ENCODE peak calls at places on chromosomes 3 and 15, in six cellular contexts. R, B, X, L, K and A are unnamed samples. For H3K4me1, the result is how much of the 10 kb centered on the place peaks cover.

GRCh38 chr15:58147151-58147550 is 9.0 kb downstream of the AQP9 start:
- DNase-seq in B (no peak), X (no peak), K (no peak), R (no peak), L (no peak), A (no peak)

GRCh38 chr3:14803981-14804834 is 14.6 kb upstream of the FGD5 start:
- DNase-seq in X (no peak), L (no peak), B (no peak), R (peak), K (peak), A (no peak)

GRCh38 chr3:45553469-45553974 is 41.0 kb upstream of the LIMD1 start:
- DNase-seq in B (no peak), X (peak), L (no peak), K (peak), R (peak), A (peak)

GRCh38 chr3:145903472-145904013 is 257.4 kb downstream of the PLOD2 start:
- DNase-seq in K (no peak), R (no peak), X (no peak), B (no peak), L (no peak), A (no peak)

GRCh38 chr15:72968531-72968922 is 83.7 kb upstream of the NEO1 start:
- DNase-seq in R (no peak), B (no peak), L (no peak), K (no peak), X (peak), A (no peak)

GRCh38 chr3:46276497-46277099 is 34.3 kb downstream of the CCR3 start:
- DNase-seq in R (peak), K (peak), X (peak), L (peak), B (peak), A (peak)

GRCh38 chr3:141331370-141332318 is 36.7 kb upstream of the ZBTB38 start:
- DNase-seq in R (peak), K (peak), B (no peak), L (peak), X (peak), A (peak)

GRCh38 chr3:73409405-73409804 is 215.3 kb downstream of the PDZRN3 start:
- DNase-seq in R (no peak), L (no peak), B (no peak), X (no peak), K (no peak), A (no peak)

GRCh38 chr3:136856665-136857064 is 5.3 kb upstream of the NCK1 start:
- DNase-seq in R (no peak), K (no peak), B (no peak), X (no peak), L (no peak), A (no peak)

GRCh38 chr3:47261301-47261700 is 21.3 kb downstream of the KIF9 start:
- DNase-seq in K (no peak), X (no peak), L (no peak), B (no peak), R (no peak), A (no peak)

GRCh38 chr3:131260525-131260924 is 121.0 kb upstream of the NUDT16 start:
- DNase-seq in X (no peak), L (no peak), B (no peak), K (no peak), R (no peak), A (no peak)

GRCh38 chr3:186361612-186362408 is at the start of gene DGKG:
- DNase-seq in K (peak), B (no peak), X (peak), R (peak), L (no peak), A (no peak)

GRCh38 chr3:183764854-183765731 is 60.3 kb downstream of the MAP6D1 start:
- DNase-seq in X (no peak), K (no peak), B (no peak), L (no peak), R (no peak), A (no peak)

GRCh38 chr15:20294651-20295237 is 246.9 kb downstream of the GOLGA6L6 start:
- DNase-seq in X (no peak), K (no peak), B (no peak), R (no peak), L (no peak), A (no peak)

GRCh38 chr15:37695719-37696118 is 238.7 kb upstream of the TMCO5A start:
- DNase-seq in R (no peak), X (no peak), B (no peak), K (no peak), L (no peak), A (no peak)

GRCh38 chr3:29245441-29245840 is 35.4 kb upstream of the RBMS3 start:
- DNase-seq in K (no peak), R (no peak), L (no peak), X (no peak), B (no peak), A (no peak)

GRCh38 chr3:187183903-187184302 is 13.4 kb upstream of the RTP1 start:
- DNase-seq in X (no peak), L (no peak), B (no peak), R (no peak), K (no peak), A (no peak)

GRCh38 chr15:33009603-33010002 is 184.9 kb downstream of the FMN1 start:
- DNase-seq in X (no peak), B (no peak), R (no peak), K (no peak), L (no peak), A (no peak)
- H3K4me1 ChIP-seq in X (under half), B (under half), R (under half), K (under half), L (under half), A (under half)

GRCh38 chr15:66359740-66360139 is 3.3 kb upstream of the TIPIN start:
- DNase-seq in K (no peak), L (peak), R (no peak), X (no peak), B (no peak), A (no peak)
- H3K27ac ChIP-seq in K (no peak), L (peak), R (no peak), X (no peak), B (no peak), A (no peak)

GRCh38 chr15:51846066-51846462 is 16.6 kb downstream of the TMOD3 start:
- DNase-seq in X (no peak), K (no peak), L (no peak), R (no peak), B (no peak), A (no peak)

GRCh38 chr15:51842852-51843737 is 13.6 kb downstream of the TMOD3 start:
- DNase-seq in L (peak), X (no peak), R (no peak), B (no peak), K (no peak), A (no peak)

GRCh38 chr15:51844747-51845426 is 15.4 kb downstream of the TMOD3 start:
- DNase-seq in B (no peak), R (no peak), K (no peak), X (no peak), L (no peak), A (no peak)

GRCh38 chr15:51841401-51842040 is 12.1 kb downstream of the TMOD3 start:
- DNase-seq in L (no peak), R (no peak), B (no peak), K (no peak), X (no peak), A (no peak)

GRCh38 chr15:51842265-51842664 is 12.8 kb downstream of the TMOD3 start:
- DNase-seq in B (no peak), L (no peak), R (no peak), K (no peak), X (no peak), A (no peak)
- H3K4me1 ChIP-seq in B (under half), L (half or more), R (half or more), K (half or more), X (half or more), A (under half)

GRCh38 chr3:69272537-69272936 is 113.4 kb downstream of the FRMD4B start:
- DNase-seq in L (no peak), R (no peak), X (no peak), B (no peak), K (no peak), A (no peak)

GRCh38 chr3:69276884-69277283 is 109.0 kb downstream of the FRMD4B start:
- DNase-seq in B (no peak), X (no peak), R (no peak), L (no peak), K (no peak), A (no peak)

GRCh38 chr3:69271098-69271497 is 114.8 kb downstream of the FRMD4B start:
- DNase-seq in L (no peak), X (no peak), B (no peak), R (no peak), K (no peak), A (no peak)

GRCh38 chr3:69273895-69274294 is 112.0 kb downstream of the FRMD4B start:
- DNase-seq in R (no peak), L (no peak), K (no peak), X (no peak), B (no peak), A (no peak)
- H3K27ac ChIP-seq in R (no peak), L (no peak), K (no peak), X (no peak), B (no peak), A (no peak)